ENCODE peak calls at places on chromosomes 3 and 15, in eight cellular contexts. M, U, W, N, G, Q, R and S are unnamed samples.

GRCh38 chr15:41934843-41935242 is 37.5 kb downstream of the EHD4 start:
- DNase-seq in M (no peak), U (peak), W (no peak), N (no peak), G (no peak), Q (peak), R (no peak), S (no peak)

GRCh38 chr3:183341545-183342288 is 86.7 kb downstream of the MCF2L2 start:
- DNase-seq in M (no peak), U (no peak), W (no peak), N (no peak), G (no peak), Q (no peak), R (peak), S (peak)

GRCh38 chr15:95032181-95032580 is 800.8 kb downstream of the MCTP2 start:
- DNase-seq in M (no peak), U (no peak), W (no peak), N (no peak), G (no peak), Q (no peak), R (no peak), S (no peak)

GRCh38 chr3:9916346-9916733 is 558 bp upstream of the IL17RC start:
- DNase-seq in M (no peak), U (no peak), W (no peak), N (peak), G (no peak), Q (no peak), R (no peak), S (no peak)

GRCh38 chr3:147191795-147192385 is 214.5 kb downstream of the ZIC4 start:
- DNase-seq in M (peak), U (no peak), W (no peak), N (peak), G (peak), Q (no peak), R (peak), S (peak)

GRCh38 chr15:38196116-38196515 is 56.5 kb upstream of the SPRED1 start:
- DNase-seq in M (no peak), U (no peak), W (no peak), N (no peak), G (no peak), Q (no peak), R (no peak), S (no peak)

GRCh38 chr15:81023483-81024264 is 23.0 kb downstream of the TLNRD1 start:
- DNase-seq in M (no peak), U (no peak), W (peak), N (peak), G (no peak), Q (peak), R (no peak), S (no peak)

GRCh38 chr15:90603893-90604292 is 74.2 kb downstream of the CRTC3 start:
- DNase-seq in M (no peak), U (peak), W (peak), N (peak), G (peak), Q (no peak), R (no peak), S (no peak)